ENCODE peak calls at places on chromosomes 3 and 15, in six cellular contexts. H is activated naive CD4-positive, alpha-beta T cell; K is mammary epithelial cell; C is thoracic aorta; J is amygdala; B is T-cell. P is an unnamed sample.

GRCh38 chr15:74889390-74889881 is 406 bp upstream of the MPI start:
- DNase-seq in H (no peak), K (no peak), C (no peak), J (peak; percentile 50), B (no peak), P (no peak)

GRCh38 chr15:62455441-62455921 is 290.4 kb upstream of the C2CD4B start:
- DNase-seq in H (no peak), K (no peak), C (no peak), J (no peak), B (no peak), P (no peak)

GRCh38 chr15:58865420-58865880 is 68.0 kb downstream of the SLTM start:
- DNase-seq in H (no peak), K (no peak), C (no peak), J (no peak), B (no peak), P (no peak)

GRCh38 chr3:67630666-67631362 is 23.6 kb downstream of the SUCLG2 start:
- DNase-seq in H (no peak), K (no peak), C (no peak), J (no peak), B (no peak), P (no peak)

GRCh38 chr15:90001062-90001682 is at the start of gene ZNF710:
- DNase-seq in H (no peak), K (peak; percentile 56), C (no peak), J (peak; percentile 51), B (no peak), P (no peak)

GRCh38 chr3:19364150-19364549 is 215.8 kb downstream of the KCNH8 start:
- DNase-seq in H (no peak), K (no peak), C (no peak), J (no peak), B (no peak), P (no peak)

GRCh38 chr15:36601952-36602351 is 22.5 kb downstream of the CDIN1 start:
- DNase-seq in H (no peak), K (no peak), C (no peak), J (no peak), B (no peak), P (no peak)

GRCh38 chr3:63724987-63725386 is 72.5 kb downstream of the SNTN start:
- DNase-seq in H (no peak), K (peak; percentile 82), C (no peak), J (peak; percentile 12), B (no peak), P (no peak)

GRCh38 chr3:72447059-72447946 is 400.9 kb downstream of the SHQ1 start:
- DNase-seq in H (peak; percentile 93), K (peak; percentile 83), C (peak; percentile 55), J (peak; percentile 91), B (peak; percentile 83), P (peak; percentile 35)

GRCh38 chr3:188589056-188589455 is 435.1 kb downstream of the LPP start:
- DNase-seq in H (no peak), K (no peak), C (no peak), J (no peak), B (no peak), P (no peak)

GRCh38 chr3:37074178-37074577 is 80.9 kb downstream of the MLH1 start:
- DNase-seq in H (no peak), K (peak; percentile 46), C (no peak), J (no peak), B (no peak), P (no peak)

GRCh38 chr3:71560665-71561064 is 22.9 kb downstream of the FOXP1 start:
- DNase-seq in H (no peak), K (peak; percentile 75), C (no peak), J (no peak), B (no peak), P (no peak)

GRCh38 chr3:13595485-13595884 is 46.6 kb downstream of the FBLN2 start:
- DNase-seq in H (no peak), K (no peak), C (no peak), J (no peak), B (no peak), P (no peak)

GRCh38 chr3:114152519-114153151 is 26.2 kb downstream of the DRD3 start:
- DNase-seq in H (peak; percentile 74), K (peak; percentile 72), C (peak; percentile 30), J (peak; percentile 53), B (peak; percentile 64), P (peak; percentile 24)

GRCh38 chr3:140546649-140547048 is 131.2 kb upstream of the TRIM42 start:
- DNase-seq in H (no peak), K (no peak), C (no peak), J (no peak), B (no peak), P (no peak)

GRCh38 chr3:60765788-60766187 is 485.5 kb downstream of the FHIT start:
- DNase-seq in H (no peak), K (no peak), C (no peak), J (no peak), B (no peak), P (no peak)

GRCh38 chr3:89314454-89314853 is 207.0 kb downstream of the EPHA3 start:
- DNase-seq in H (no peak), K (peak; percentile 35), C (no peak), J (no peak), B (no peak), P (no peak)

GRCh38 chr3:186760141-186760813 is 23.1 kb upstream of the EIF4A2 start:
- DNase-seq in H (no peak), K (peak; percentile 91), C (no peak), J (no peak), B (no peak), P (no peak)

GRCh38 chr3:23738946-23739345 is 66.8 kb upstream of the UBE2E1 start:
- DNase-seq in H (no peak), K (peak; percentile 85), C (no peak), J (no peak), B (no peak), P (no peak)

GRCh38 chr15:96553931-96554330 is 223.4 kb downstream of the NR2F2 start:
- DNase-seq in H (no peak), K (peak; percentile 8), C (no peak), J (no peak), B (no peak), P (no peak)

GRCh38 chr15:29139540-29140459 is 129.8 kb downstream of the NSMCE3 start:
- DNase-seq in H (peak; percentile 62), K (no peak), C (no peak), J (peak; percentile 29), B (no peak), P (no peak)

GRCh38 chr3:56694852-56695563 is 11.9 kb upstream of the TASOR start:
- DNase-seq in H (no peak), K (no peak), C (no peak), J (no peak), B (no peak), P (no peak)

GRCh38 chr3:52688266-52688665 is 2.4 kb downstream of the GNL3 start:
- DNase-seq in H (no peak), K (no peak), C (no peak), J (no peak), B (no peak), P (no peak)

GRCh38 chr3:128559486-128560225 is 66.7 kb upstream of the GATA2 start:
- DNase-seq in H (no peak), K (no peak), C (no peak), J (no peak), B (no peak), P (no peak)

GRCh38 chr15:44081223-44082013 is 113.7 kb downstream of the FRMD5 start:
- DNase-seq in H (no peak), K (peak; percentile 39), C (no peak), J (no peak), B (no peak), P (no peak)